ENCODE peak calls at places on chromosomes 3 and 15, in four cellular contexts. K is adipocyte, G is adrenal gland, U is upper lobe of right lung. B is an unnamed sample.

GRCh38 chr15:51576451-51576850 is 46.1 kb downstream of the DMXL2 start:
- DNase-seq in G (no peak), U (no peak), K (peak; percentile 58), B (no peak)

GRCh38 chr3:185207931-185208746 is 45.7 kb downstream of the EHHADH start:
- DNase-seq in U (no peak), K (no peak), G (no peak), B (no peak)

GRCh38 chr3:27888562-27888961 is 166.4 kb upstream of the EOMES start:
- DNase-seq in U (no peak), G (no peak), K (no peak), B (no peak)

GRCh38 chr3:159635047-159635641 is 353.5 kb upstream of the IL12A start:
- DNase-seq in G (no peak), U (no peak), K (peak; percentile 23), B (no peak)

GRCh38 chr3:45001738-45002137 is 24.4 kb upstream of the CLEC3B start:
- DNase-seq in G (no peak), K (no peak), U (no peak), B (no peak)

GRCh38 chr3:16897254-16897926 is 12.6 kb downstream of the PLCL2 start:
- DNase-seq in G (no peak), K (no peak), U (no peak), B (no peak)

GRCh38 chr3:55564709-55565108 is 77.6 kb upstream of the WNT5A start:
- DNase-seq in K (no peak), U (no peak), G (no peak), B (no peak)

GRCh38 chr3:23826382-23827061 is 20.8 kb downstream of the UBE2E1 start:
- DNase-seq in U (no peak), K (no peak), G (peak; percentile 84), B (no peak)

GRCh38 chr3:191809326-191809949 is 348.5 kb downstream of the PYDC2 start:
- DNase-seq in U (no peak), K (no peak), G (no peak), B (no peak)

GRCh38 chr15:97081666-97082226 is 751.2 kb downstream of the NR2F2 start:
- DNase-seq in G (no peak), K (no peak), U (no peak), B (no peak)

GRCh38 chr3:111739241-111739952 is 119.7 kb upstream of the PHLDB2 start:
- DNase-seq in G (peak; percentile 47), K (peak; percentile 66), U (no peak), B (no peak)

GRCh38 chr3:149879872-149880271 is 66.9 kb downstream of the RNF13 start:
- DNase-seq in G (peak; percentile 81), U (peak; percentile 66), K (peak; percentile 91), B (peak; percentile 77)

GRCh38 chr3:61855211-61855610 is 293.8 kb downstream of the PTPRG start:
- DNase-seq in U (no peak), K (peak; percentile 19), G (no peak), B (no peak)

GRCh38 chr15:75982468-75982867 is 29.8 kb downstream of the NRG4 start:
- DNase-seq in U (no peak), G (no peak), K (no peak), B (no peak)

GRCh38 chr15:69576035-69576526 is 123.5 kb downstream of the RPLP1 start:
- DNase-seq in U (peak; percentile 84), K (peak; percentile 70), G (peak; percentile 64), B (peak; percentile 78)

GRCh38 chr15:50873935-50874353 is 34.5 kb upstream of the AP4E1 start:
- DNase-seq in K (no peak), U (no peak), G (no peak), B (no peak)

GRCh38 chr15:26521142-26521541 is 251.7 kb downstream of the GABRB3 start:
- DNase-seq in U (no peak), G (no peak), K (no peak), B (no peak)

DNA sequence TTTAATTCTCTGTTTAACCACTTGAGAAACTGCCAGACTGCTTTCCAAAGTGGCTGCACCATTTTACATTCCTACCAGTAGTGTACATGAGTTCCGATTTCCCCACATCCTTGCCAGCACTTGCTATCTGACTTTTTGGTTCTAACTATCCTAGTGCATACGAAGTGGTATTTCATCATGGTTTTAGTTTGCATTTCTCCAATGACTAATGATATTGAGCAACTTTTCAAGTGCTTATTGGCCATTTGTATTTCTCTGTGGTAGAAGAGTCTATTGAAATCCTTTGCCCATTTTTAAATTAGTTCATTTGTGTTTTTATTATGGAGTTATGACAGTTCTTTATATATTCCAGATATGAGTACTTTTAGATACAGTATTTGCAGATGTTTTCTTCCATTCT is 247.8 kb downstream of the GABRB3 start:
- DNase-seq in K (no peak), G (no peak), U (no peak), B (no peak)
- H3K9me3 ChIP-seq in K (peaks cover 3% of the 10 kb centered on the region), G (no peaks in the 10 kb centered on the region), U (no peaks in the 10 kb centered on the region), B (no peaks in the 10 kb centered on the region)

GRCh38 chr3:108184824-108185223 is 37.4 kb downstream of the IFT57 start:
- DNase-seq in K (no peak), U (no peak), G (no peak), B (no peak)
- H3K9me3 ChIP-seq in K (no peaks in the 10 kb centered on the region), U (no peaks in the 10 kb centered on the region), G (no peaks in the 10 kb centered on the region), B (no peaks in the 10 kb centered on the region)

DNA sequence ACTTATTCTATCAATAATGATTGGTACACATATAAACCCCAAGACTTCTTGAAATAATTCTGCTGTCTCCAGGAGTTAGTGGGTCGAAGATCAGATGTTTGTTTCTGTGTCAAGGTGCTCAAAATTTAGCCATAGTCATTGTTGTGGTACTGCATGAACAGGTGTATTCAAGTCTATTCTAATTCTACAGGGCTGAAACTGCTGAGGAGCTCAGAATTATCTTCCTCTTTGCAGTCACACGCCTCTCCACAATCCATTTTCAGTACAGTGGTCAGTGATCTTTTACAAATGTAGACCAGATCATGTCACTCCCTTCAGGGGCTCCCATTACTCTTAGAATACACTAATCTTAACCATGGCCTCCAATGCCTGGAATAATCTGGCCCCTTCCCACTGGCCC is 527.5 kb downstream of the NTRK3 start:
- DNase-seq in G (no peak), U (no peak), K (no peak), B (no peak)
- H3K9me3 ChIP-seq in G (no peaks in the 10 kb centered on the region), U (no peaks in the 10 kb centered on the region), K (no peaks in the 10 kb centered on the region), B (no peaks in the 10 kb centered on the region)

GRCh38 chr15:32036972-32037371 is 6.7 kb downstream of the CHRNA7 start:
- DNase-seq in G (no peak), K (no peak), U (no peak), B (no peak)
- H3K9me3 ChIP-seq in G (no peaks in the 10 kb centered on the region), K (no peaks in the 10 kb centered on the region), U (no peaks in the 10 kb centered on the region), B (no peaks in the 10 kb centered on the region)

DNA sequence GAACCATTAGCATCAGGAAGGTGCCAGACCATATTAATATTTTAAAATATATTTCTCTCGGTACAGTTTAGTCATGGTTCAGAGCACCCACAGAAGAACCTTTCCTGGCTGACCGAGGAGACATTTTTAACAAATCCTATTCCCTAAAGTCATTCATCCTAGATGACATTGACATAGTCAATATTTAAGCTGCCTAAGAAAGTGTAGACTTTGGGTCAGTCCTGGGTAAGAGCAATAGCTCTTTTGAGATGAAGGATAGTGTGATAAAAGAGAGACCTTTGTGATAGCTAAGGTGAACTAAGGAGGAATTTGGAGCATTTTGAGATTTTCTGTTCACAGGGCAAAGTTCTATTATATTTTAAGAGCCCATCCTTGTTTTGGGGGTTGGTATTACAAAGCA is 47.5 kb downstream of the ZNF609 start:
- DNase-seq in G (no peak), U (no peak), K (no peak), B (no peak)
- H3K9me3 ChIP-seq in G (no peaks in the 10 kb centered on the region), U (no peaks in the 10 kb centered on the region), K (no peaks in the 10 kb centered on the region), B (no peaks in the 10 kb centered on the region)

DNA sequence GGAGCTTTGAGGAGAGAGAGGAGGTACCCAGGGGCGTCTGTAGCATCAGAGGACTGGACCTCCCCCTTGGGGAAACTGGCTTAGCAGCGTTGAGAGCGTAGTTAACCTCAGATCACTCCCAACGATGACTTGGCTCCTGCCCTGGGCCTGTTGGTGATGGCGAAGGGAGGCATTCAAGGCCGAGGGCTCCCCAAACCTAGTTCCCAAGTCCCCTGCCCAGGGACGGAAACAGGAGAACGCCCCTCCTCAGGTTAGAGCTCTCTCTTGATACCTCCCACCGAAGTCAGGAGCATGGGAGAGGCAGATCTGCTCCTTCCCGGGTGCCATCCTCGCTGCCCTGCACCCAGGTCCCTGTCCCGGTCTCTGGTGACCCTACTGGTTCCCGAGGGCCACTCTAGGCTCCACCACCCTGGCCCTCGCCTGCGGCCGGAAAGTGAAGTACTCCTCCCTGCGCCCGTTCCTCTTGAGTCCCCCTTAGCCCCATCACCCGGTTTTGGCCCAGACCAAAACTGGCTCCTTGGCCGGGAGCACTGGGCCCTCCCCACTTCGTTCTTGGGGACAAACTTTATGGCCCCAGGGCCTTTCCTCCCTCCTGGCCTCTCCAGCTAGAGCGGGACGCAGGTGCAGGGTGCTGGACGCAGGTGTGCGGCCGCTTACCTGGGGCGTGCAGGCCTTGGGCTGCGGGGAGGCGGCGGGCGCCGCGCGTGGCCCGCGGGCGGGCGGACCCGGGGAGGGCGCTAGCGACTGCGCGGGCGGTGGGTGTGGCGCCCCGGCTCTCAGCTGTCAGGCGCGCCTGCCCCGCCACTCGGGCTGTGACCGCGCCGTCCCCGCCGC is 2.6 kb upstream of the SKOR1 start:
- DNase-seq in U (no peak), G (no peak), K (no peak), B (no peak)
- H3K9me3 ChIP-seq in U (no peaks in the 10 kb centered on the region), G (no peaks in the 10 kb centered on the region), K (no peaks in the 10 kb centered on the region), B (no peaks in the 10 kb centered on the region)

GRCh38 chr15:87827126-87827525 is 429.4 kb downstream of the NTRK3 start:
- DNase-seq in K (peak; percentile 11), U (no peak), G (no peak), B (no peak)

GRCh38 chr15:87826119-87826730 is 430.3 kb downstream of the NTRK3 start:
- DNase-seq in U (no peak), K (no peak), G (no peak), B (no peak)

GRCh38 chr15:87829651-87830050 is 426.9 kb downstream of the NTRK3 start:
- DNase-seq in U (no peak), K (no peak), G (no peak), B (peak; percentile 89)

GRCh38 chr15:87828608-87829007 is 427.9 kb downstream of the NTRK3 start:
- DNase-seq in G (no peak), U (no peak), K (no peak), B (no peak)
- H3K9me3 ChIP-seq in G (no peaks in the 10 kb centered on the region), U (no peaks in the 10 kb centered on the region), K (no peaks in the 10 kb centered on the region), B (no peaks in the 10 kb centered on the region)

DNA sequence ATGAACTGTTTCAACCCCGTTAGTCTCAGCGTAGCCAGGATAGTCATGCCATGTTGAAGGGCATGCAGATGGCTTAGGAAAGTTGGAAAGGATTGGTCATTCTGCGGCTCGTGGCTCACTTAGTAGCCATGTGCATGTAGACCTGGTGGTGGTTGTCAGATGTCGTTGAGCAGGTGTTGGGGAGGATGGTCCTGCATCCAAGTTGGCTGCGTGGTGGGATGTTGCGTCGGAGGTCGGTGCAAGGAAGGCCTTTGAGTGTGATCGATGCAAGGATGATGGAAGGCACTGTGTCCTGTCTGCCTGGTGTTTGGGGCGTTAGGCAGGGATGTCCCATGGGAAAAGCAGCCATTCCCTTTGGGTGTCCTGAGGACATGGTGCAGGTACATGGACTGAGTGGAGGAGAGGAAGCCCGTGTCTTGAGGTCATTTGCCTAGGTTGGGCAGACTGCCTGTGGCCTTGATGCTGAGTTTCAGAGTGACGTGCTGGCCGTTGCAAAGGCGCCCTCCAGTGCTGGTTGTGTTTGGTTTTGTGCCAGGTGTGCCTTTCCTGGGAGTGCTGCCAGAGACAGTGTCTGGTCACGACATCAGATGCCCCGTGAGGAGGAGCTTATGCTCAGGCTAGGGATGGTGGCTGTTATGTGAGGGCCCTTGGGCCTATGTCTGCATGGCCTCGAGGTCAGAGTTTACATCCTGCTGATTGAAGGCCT is 103.4 kb downstream of the SNRPN start:
- DNase-seq in G (peak; percentile 21), U (peak; percentile 46), K (no peak), B (peak; percentile 21)
- H3K9me3 ChIP-seq in G (peaks cover 9% of the 10 kb centered on the region), U (peaks cover 100% of the 10 kb centered on the region), K (peaks cover 100% of the 10 kb centered on the region), B (no peaks in the 10 kb centered on the region)

GRCh38 chr3:42314411-42314810 is 48.4 kb upstream of the CCK start:
- DNase-seq in G (no peak), U (no peak), K (no peak), B (no peak)
- H3K9me3 ChIP-seq in G (no peaks in the 10 kb centered on the region), U (peaks cover 8% of the 10 kb centered on the region), K (peaks cover 25% of the 10 kb centered on the region), B (no peaks in the 10 kb centered on the region)